ENCODE peak calls at places on chromosome 2, in five cellular contexts. L is astrocyte of the cerebellum, V is H4, U is HEK293T, A is mucosa of gallbladder. N is an unnamed sample.

GRCh38 chr2:70939847-70940580 is 4.3 kb downstream of the ATP6V1B1 start:
- DNase-seq in L (no peak), V (no peak), U (no peak), A (no peak), N (no peak)

GRCh38 chr2:205660521-205661124 is 21.7 kb upstream of the NRP2 start:
- DNase-seq in L (peak), V (peak), U (no peak), A (no peak), N (peak)

GRCh38 chr2:108133457-108133856 is 106.3 kb upstream of the SULT1C3 start:
- DNase-seq in L (no peak), V (no peak), U (no peak), A (no peak), N (no peak)

GRCh38 chr2:104429978-104430740 is 423.8 kb upstream of the POU3F3 start:
- DNase-seq in L (no peak), V (no peak), U (no peak), A (no peak), N (no peak)

GRCh38 chr2:9709539-9710285 is 78.9 kb upstream of the YWHAQ start:
- DNase-seq in L (no peak), V (no peak), U (no peak), A (no peak), N (no peak)

GRCh38 chr2:134275058-134275862 is 21.4 kb downstream of the MGAT5 start:
- DNase-seq in L (no peak), V (no peak), U (no peak), A (no peak), N (no peak)

GRCh38 chr2:196427996-196428634 is 211.4 kb upstream of the CCDC150 start:
- DNase-seq in L (no peak), V (no peak), U (no peak), A (no peak), N (no peak)

GRCh38 chr2:99636432-99637034 is 146.7 kb upstream of the REV1 start:
- DNase-seq in L (no peak), V (no peak), U (no peak), A (no peak), N (no peak)

GRCh38 chr2:72132981-72133720 is 14.5 kb downstream of the CYP26B1 start:
- DNase-seq in L (no peak), V (no peak), U (no peak), A (no peak), N (no peak)

GRCh38 chr2:184765048-184765881 is 166.9 kb downstream of the ZNF804A start:
- DNase-seq in L (no peak), V (peak), U (no peak), A (no peak), N (no peak)

GRCh38 chr2:207037813-207038212 is 98.5 kb downstream of the CPO start:
- DNase-seq in L (no peak), V (no peak), U (no peak), A (no peak), N (no peak)

GRCh38 chr2:229300814-229301213 is 29.7 kb upstream of the PID1 start:
- DNase-seq in L (no peak), V (no peak), U (no peak), A (no peak), N (peak)

GRCh38 chr2:60984717-60985116 is 32.8 kb upstream of the PEX13 start:
- DNase-seq in L (no peak), V (no peak), U (no peak), A (no peak), N (no peak)

GRCh38 chr2:174745142-174745541 is 19.1 kb downstream of the CHRNA1 start:
- DNase-seq in L (no peak), V (no peak), U (no peak), A (no peak), N (no peak)

GRCh38 chr2:233882353-233882752 is 14.2 kb upstream of the MSL3B start:
- DNase-seq in L (no peak), V (no peak), U (no peak), A (no peak), N (no peak)

GRCh38 chr2:1713839-1714236 is 30.5 kb downstream of the PXDN start:
- DNase-seq in L (no peak), V (no peak), U (no peak), A (no peak), N (no peak)

GRCh38 chr2:236177967-236178909 is 10.1 kb upstream of the GBX2 start:
- DNase-seq in L (no peak), V (peak), U (peak), A (peak), N (no peak)

GRCh38 chr2:182784777-182785176 is 68.7 kb downstream of the DNAJC10 start:
- DNase-seq in L (peak), V (peak), U (peak), A (no peak), N (peak)

GRCh38 chr2:105294046-105294445 is 35.5 kb downstream of the TGFBRAP1 start:
- DNase-seq in L (no peak), V (no peak), U (no peak), A (no peak), N (no peak)